ENCODE peak calls at places on chromosome 7, in ten cellular contexts. T is activated naive CD4-positive, alpha-beta T cell treated with anti-CD3 and anti-CD28 coated beads, Interleukin-2, amount 50 U/mL, for 72 hours; P is CD4-positive, alpha-beta T cell; A is activated T-cell treated with anti-CD3 and anti-CD28 coated beads, Interleukin-2, amount 50 U/mL, for 4 hours; N is activated T-helper 17 cell treated with anti-CD3 and anti-CD28 coated beads, Interleukin-2, amount 50 U/mL, for 72 hours; J is gastrocnemius medialis; F is T-cell; U is upper lobe of right lung; E is activated B cell treated with CpG ODN at 0.5 μM for 24 hours; S is HCT116. H is an unnamed sample.
A peak's percentile ranks its signal among the peaks of the same experiment; 100 is the strongest.

GRCh38 chr7:55961994-55962393 is 2.4 kb upstream of the NIPSNAP2 start:
- ATAC-seq in T (no peak), P (no peak), A (no peak), N (no peak), J (no peak), F (no peak), U (no peak), E (no peak), S (no peak), H (no peak)

GRCh38 chr7:134845461-134845860 is 66.0 kb downstream of the CALD1 start:
- ATAC-seq in T (peak; percentile 47), P (no peak), A (no peak), N (peak; percentile 54), J (no peak), F (peak; percentile 37), U (no peak), E (no peak), S (peak; percentile 99), H (no peak)

GRCh38 chr7:135939268-135939667 is 37.9 kb downstream of the MTPN start:
- ATAC-seq in T (no peak), P (no peak), A (no peak), N (peak; percentile 25), J (no peak), F (no peak), U (no peak), E (no peak), S (no peak), H (no peak)

GRCh38 chr7:47951374-47951773 is 3.1 kb upstream of the PKD1L1 start:
- ATAC-seq in T (no peak), P (no peak), A (no peak), N (no peak), J (no peak), F (no peak), U (peak; percentile 84), E (no peak), S (no peak), H (no peak)

GRCh38 chr7:910441-910861 is 34.1 kb downstream of the GET4 start:
- ATAC-seq in T (no peak), P (peak; percentile 21), A (peak; percentile 28), N (peak; percentile 33), J (no peak), F (no peak), U (no peak), E (peak; percentile 3), S (no peak), H (no peak)

GRCh38 chr7:1097120-1097504 is 9.2 kb downstream of the GPER1 start:
- ATAC-seq in T (no peak), P (no peak), A (no peak), N (no peak), J (no peak), F (no peak), U (no peak), E (no peak), S (no peak), H (no peak)

GRCh38 chr7:143392875-143393266 is 11.7 kb downstream of the ZYX start:
- ATAC-seq in T (no peak), P (no peak), A (no peak), N (no peak), J (no peak), F (no peak), U (no peak), E (no peak), S (no peak), H (no peak)

GRCh38 chr7:152986369-152986768 is 226.8 kb downstream of the ACTR3B start:
- ATAC-seq in T (no peak), P (no peak), A (no peak), N (no peak), J (no peak), F (no peak), U (no peak), E (no peak), S (no peak), H (no peak)

GRCh38 chr7:131007439-131008330 is 273.7 kb upstream of the KLF14 start:
- ATAC-seq in T (no peak), P (peak; percentile 60), A (peak; percentile 33), N (peak; percentile 18), J (no peak), F (peak; percentile 55), U (peak; percentile 69), E (peak; percentile 64), S (peak; percentile 67), H (peak; percentile 25)

GRCh38 chr7:16753102-16753931 is at the start of gene TSPAN13:
- ATAC-seq in T (peak; percentile 99), P (peak; percentile 66), A (peak; percentile 87), N (peak; percentile 94), J (peak; percentile 46), F (peak; percentile 78), U (peak; percentile 97), E (peak; percentile 88), S (peak; percentile 96), H (peak; percentile 57)

GRCh38 chr7:155467846-155468821 is 10.2 kb downstream of the EN2 start:
- ATAC-seq in T (peak; percentile 9), P (no peak), A (no peak), N (no peak), J (no peak), F (no peak), U (no peak), E (peak; percentile 49), S (no peak), H (peak; percentile 35)